ENCODE peak calls at places on chromosomes 16 and 17, in nine cellular contexts. A, V, Z, L, T, P, J, W and N are unnamed samples. For H3K4me1, the result is how much of the 10 kb centered on the place peaks cover.

GRCh38 chr17:8413938-8414337 is 16.3 kb upstream of the RNF222 start:
- DNase-seq in A (no peak), P (no peak), J (no peak), V (no peak), L (no peak), Z (no peak), T (no peak), W (no peak), N (no peak)

GRCh38 chr16:67562526-67562917 is at the start of gene CTCF:
- DNase-seq in P (peak), T (peak), L (peak), W (peak), J (peak), A (peak), Z (peak), V (peak), N (peak)

GRCh38 chr17:81814748-81815645 is 11.0 kb downstream of the GCGR start:
- DNase-seq in W (peak), L (no peak), J (no peak), A (no peak), P (no peak), Z (no peak), V (no peak), T (no peak), N (no peak)

GRCh38 chr16:12170103-12171025 is 193.8 kb downstream of the SNX29 start:
- DNase-seq in Z (no peak), T (peak), P (no peak), L (no peak), W (no peak), J (no peak), A (peak), V (no peak), N (no peak)

GRCh38 chr16:89863741-89864391 is 9.5 kb upstream of the TCF25 start:
- DNase-seq in W (no peak), Z (no peak), L (peak), A (peak), T (peak), J (peak), V (no peak), P (peak), N (no peak)

GRCh38 chr16:30473231-30474061 is 904 bp downstream of the ITGAL start:
- DNase-seq in J (no peak), L (peak), A (no peak), V (peak), Z (no peak), T (no peak), P (peak), W (no peak), N (no peak)

GRCh38 chr16:27317738-27318398 is 4.1 kb downstream of the IL4R start:
- DNase-seq in V (no peak), W (no peak), Z (no peak), J (no peak), L (peak), P (no peak), A (no peak), T (no peak), N (no peak)

GRCh38 chr17:29155966-29156338 is 24.2 kb downstream of the MYO18A start:
- DNase-seq in A (peak), T (no peak), W (no peak), Z (no peak), L (no peak), P (no peak), V (no peak), J (no peak), N (no peak)

GRCh38 chr17:79160980-79161621 is 86.5 kb downstream of the ENGASE start:
- DNase-seq in V (no peak), A (no peak), J (peak), T (no peak), Z (no peak), W (no peak), P (no peak), L (no peak), N (no peak)

GRCh38 chr17:75526555-75527270 is 1.2 kb downstream of the LLGL2 start:
- DNase-seq in Z (peak), J (no peak), P (peak), L (no peak), A (no peak), T (no peak), W (no peak), V (no peak), N (no peak)

GRCh38 chr17:75524269-75524970 is 1.1 kb upstream of the LLGL2 start:
- DNase-seq in L (no peak), V (no peak), W (peak), Z (no peak), T (no peak), P (no peak), A (no peak), J (no peak), N (no peak)

GRCh38 chr17:75523647-75524046 is 1.9 kb upstream of the LLGL2 start:
- DNase-seq in W (peak), Z (no peak), P (no peak), A (no peak), T (no peak), V (no peak), J (no peak), L (no peak), N (no peak)

GRCh38 chr17:75525806-75526554 is 483 bp downstream of the LLGL2 start:
- DNase-seq in V (no peak), Z (peak), L (no peak), A (no peak), T (no peak), P (peak), W (peak), J (no peak), N (no peak)

DNA sequence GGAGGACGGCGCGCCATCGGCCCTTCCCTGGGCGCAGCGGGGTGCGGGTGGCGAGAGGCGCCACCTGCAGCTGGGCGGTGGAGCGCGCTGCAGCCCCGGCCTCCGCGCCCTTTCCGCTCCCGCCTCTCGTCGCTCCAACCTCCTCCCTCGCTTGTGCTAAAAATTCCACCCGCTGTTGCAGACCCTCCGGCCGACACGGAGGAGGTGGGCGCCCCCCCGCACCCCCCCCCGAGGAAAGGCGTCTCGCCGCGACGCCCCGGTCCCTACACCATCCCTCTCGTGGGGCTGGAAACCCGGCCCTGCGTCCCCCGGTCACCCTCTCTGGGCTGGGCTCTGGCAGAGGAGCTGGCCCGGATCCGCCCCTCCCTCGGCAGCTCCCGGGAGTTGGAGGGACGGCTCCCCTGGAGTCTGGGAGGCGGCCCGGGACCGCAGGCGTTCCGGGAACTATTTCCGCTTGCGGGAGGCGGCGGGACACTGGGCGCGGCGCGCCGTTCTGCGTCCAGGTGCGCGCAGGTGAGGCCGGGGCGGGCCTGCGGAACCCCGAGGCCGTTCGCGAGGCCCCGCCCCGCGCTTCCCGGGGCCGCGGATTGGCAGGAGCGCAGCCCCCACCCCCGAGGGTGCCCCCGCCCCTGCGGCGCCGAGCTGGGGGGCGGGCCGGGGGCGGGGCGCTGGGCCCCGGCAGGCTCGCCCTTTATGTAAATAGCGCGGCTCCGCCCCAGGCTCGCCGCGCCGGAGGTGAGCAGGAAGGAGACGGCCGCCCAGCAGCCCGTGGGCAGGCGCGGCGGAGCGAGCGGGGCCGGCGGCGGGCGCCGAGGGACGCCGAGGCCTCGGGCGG is at the start of gene LLGL2:
- DNase-seq in A (peak), L (peak), V (peak), P (peak), T (peak), W (peak), J (peak), Z (peak), N (peak)
- H3K4me1 ChIP-seq in A (under half), L (under half), V (under half), P (under half), T (under half), W (under half), J (under half), Z (under half), N (under half)

GRCh38 chr16:80997139-80997798 is 9.4 kb downstream of the CMC2 start:
- DNase-seq in P (no peak), Z (no peak), L (no peak), J (peak), W (no peak), V (no peak), A (no peak), T (no peak), N (no peak)
- H3K4me3 ChIP-seq in P (peak), Z (peak), L (peak), J (peak), W (peak), V (no peak), A (no peak), T (no peak), N (no peak)

DNA sequence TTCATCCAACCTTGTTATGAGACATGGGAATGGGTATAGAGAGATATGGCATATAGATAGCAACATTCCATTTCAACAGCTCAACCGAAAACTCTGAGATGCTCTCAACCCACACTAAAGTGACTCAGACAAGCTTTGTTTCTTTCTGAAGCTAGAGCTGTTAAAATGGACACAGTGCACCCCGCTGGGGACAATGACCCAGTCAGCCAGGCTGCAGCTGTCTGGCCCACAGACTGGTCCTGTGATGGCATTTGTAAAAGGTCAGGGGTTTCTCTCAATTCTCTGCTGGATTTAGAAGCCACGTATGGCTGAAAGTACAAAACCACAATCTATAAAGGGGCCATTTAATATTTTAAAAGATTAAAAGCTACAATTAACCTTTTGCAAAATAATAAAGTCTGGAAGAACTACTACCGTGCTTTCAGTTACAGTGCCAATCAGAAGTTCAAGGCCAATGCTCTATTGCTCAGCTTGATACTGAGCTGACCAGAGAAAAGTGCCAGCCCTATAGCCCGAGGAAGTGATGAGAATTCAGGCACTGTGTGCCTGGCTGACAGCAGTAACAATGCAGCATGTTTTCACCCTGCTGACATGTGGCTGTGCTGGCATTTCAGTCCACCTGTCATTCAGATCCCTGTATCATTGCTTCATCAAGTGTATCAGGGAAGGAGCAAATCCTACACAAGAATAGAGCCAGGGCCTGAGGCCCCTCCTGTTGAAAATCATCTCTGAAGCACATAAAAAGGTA is 60.2 kb downstream of the TEX2 start:
- DNase-seq in L (no peak), P (no peak), W (no peak), Z (no peak), J (no peak), V (no peak), T (no peak), A (peak), N (no peak)
- H3K4me1 ChIP-seq in L (under half), P (under half), W (under half), Z (under half), J (under half), V (under half), T (under half), A (under half), N (under half)

GRCh38 chr17:10115536-10115932 is 82.9 kb downstream of the GAS7 start:
- DNase-seq in T (no peak), V (no peak), L (no peak), W (no peak), A (no peak), Z (no peak), P (no peak), J (no peak), N (no peak)

GRCh38 chr17:10116267-10116666 is 82.1 kb downstream of the GAS7 start:
- DNase-seq in A (no peak), L (no peak), V (no peak), J (no peak), P (no peak), T (no peak), W (no peak), Z (no peak), N (no peak)

GRCh38 chr17:10116676-10117075 is 81.7 kb downstream of the GAS7 start:
- DNase-seq in A (no peak), W (no peak), P (no peak), T (no peak), L (no peak), J (no peak), V (no peak), Z (no peak), N (no peak)

GRCh38 chr17:10117085-10117484 is 81.3 kb downstream of the GAS7 start:
- DNase-seq in P (no peak), J (no peak), T (no peak), V (no peak), A (no peak), L (no peak), Z (no peak), W (no peak), N (no peak)

GRCh38 chr17:10114931-10115535 is 83.4 kb downstream of the GAS7 start:
- DNase-seq in L (peak), Z (peak), V (peak), T (peak), W (no peak), A (peak), J (peak), P (peak), N (no peak)
- H3K4me3 ChIP-seq in L (no peak), Z (no peak), V (no peak), T (no peak), W (no peak), A (peak), J (no peak), P (no peak), N (no peak)

DNA sequence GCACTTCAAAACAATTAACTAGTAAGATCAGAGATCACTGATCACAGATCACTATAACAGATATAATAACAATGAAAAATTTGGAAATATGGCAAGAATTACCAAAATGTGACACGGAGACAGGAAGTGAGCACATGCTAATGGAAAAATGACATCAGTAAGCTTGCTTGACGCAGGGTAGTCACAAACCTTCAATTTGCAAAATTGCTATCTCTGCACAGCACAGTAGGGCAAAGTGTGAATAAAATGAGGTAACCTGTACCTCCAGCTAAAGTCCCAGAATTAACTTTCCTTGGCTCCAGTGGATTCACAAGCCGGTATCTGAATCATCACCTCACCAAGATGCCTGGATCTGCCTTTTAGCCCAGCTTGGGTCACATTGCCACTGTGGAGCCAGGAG is 4.2 kb upstream of the MMP2 start:
- DNase-seq in J (no peak), P (no peak), V (peak), A (no peak), Z (no peak), L (no peak), W (no peak), T (no peak), N (no peak)
- H3K4me1 ChIP-seq in J (under half), P (under half), V (under half), A (under half), Z (under half), L (under half), W (under half), T (under half), N (under half)

GRCh38 chr16:4868046-4868445 is 20.8 kb downstream of the UBN1 start:
- DNase-seq in L (no peak), Z (no peak), P (no peak), J (no peak), V (no peak), W (no peak), T (no peak), A (no peak), N (no peak)
- H3K4me3 ChIP-seq in L (no peak), Z (no peak), P (no peak), J (no peak), V (no peak), W (no peak), T (no peak), A (no peak), N (no peak)

DNA sequence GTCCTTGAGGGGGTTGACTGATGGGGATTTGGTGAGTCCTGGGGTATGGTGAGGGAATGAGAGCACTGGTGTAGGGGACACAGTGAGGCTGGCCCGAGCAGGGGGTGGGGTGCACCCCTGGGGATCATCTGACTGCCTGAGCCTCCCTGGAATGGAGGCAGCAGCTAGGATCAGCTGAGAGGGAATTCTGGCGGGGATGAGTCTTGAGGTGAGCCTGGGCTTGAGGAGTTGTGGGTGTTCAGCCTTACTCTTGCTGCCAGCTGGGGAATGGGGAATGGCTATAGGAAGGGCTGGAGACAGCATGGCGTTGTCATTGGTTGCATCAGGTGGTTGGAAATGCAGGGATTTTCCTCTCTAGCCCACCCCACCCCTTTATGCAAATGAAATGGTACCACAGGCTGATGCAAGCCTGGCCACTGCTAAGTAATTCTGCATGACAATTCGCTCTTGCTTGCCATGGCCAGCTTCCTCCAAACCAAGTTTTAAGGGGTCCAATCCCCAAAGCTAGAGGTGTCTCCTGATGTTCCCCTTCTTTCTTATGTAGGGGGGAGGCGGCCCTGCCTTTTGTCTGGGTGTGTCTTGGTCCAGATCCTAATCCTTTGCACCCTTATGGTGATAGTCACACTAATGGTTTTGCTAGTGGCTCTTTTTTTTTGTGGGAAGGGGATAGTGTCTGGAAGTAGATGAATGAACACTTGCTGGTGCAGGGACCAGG is 7.5 kb downstream of the NFE2L1 start:
- DNase-seq in Z (no peak), J (peak), P (no peak), L (no peak), A (peak), V (no peak), W (no peak), T (no peak), N (peak)
- H3K4me1 ChIP-seq in Z (half or more), J (half or more), P (under half), L (under half), A (under half), V (under half), W (under half), T (half or more), N (under half)

DNA sequence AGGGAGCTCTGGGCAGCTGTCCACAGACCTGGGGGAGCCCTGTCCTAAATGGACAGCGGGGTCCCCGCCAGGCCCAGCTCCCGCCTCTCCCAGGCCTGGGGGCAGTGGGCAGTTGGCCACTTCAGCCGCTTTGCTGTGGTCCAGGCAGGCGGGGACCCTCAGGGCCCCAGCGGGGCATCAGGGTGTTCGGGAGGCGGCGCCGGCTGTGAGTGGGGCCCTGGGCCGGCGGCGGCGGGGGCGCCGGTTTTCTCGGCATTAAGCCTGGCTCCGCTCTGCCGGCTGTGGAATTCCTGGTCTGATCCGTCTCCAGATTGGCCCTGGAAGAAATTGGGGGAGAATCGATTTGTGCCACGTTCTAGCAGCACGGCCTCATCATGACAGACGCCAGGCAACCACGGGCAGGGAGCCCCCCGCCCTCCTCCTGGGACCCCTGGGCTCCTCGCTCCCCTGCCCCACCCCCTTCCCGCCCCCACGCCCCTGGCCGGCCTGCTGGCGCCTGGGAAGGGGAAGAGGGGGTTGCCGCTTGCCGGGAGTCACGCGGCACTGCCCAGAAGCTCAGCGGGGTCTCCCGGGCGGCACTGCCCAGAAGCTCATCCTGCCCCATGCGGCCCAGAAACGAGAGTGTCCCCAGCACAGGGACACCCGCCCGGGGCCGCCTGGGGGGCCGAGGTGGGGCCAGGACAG is 28.6 kb upstream of the SSTR5 start:
- DNase-seq in A (no peak), J (no peak), T (no peak), W (no peak), L (no peak), Z (no peak), V (no peak), P (no peak), N (no peak)
- H3K4me3 ChIP-seq in A (no peak), J (no peak), T (no peak), W (no peak), L (no peak), Z (no peak), V (no peak), P (no peak), N (no peak)

DNA sequence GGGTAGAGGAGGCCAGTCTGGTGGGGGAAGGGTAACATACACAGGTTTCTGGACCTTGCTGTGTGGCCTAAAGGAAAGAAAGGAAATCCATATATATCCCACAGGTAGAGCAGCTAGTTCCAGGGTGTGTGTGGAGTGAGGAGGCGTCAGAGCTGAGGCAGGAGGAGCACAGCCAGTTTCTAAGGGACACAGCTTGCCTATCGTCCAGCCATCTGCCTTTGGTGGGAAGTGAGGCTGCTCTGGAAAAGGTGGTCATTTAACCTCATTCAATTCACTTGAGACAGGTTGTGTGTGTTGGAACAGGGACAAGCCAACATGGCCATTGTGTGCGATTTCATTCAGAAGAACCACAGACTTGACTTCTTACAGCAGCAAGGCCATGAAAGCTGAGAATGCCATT is 36.9 kb upstream of the ERN1 start:
- DNase-seq in L (no peak), J (no peak), T (no peak), P (no peak), Z (no peak), V (no peak), W (no peak), A (no peak), N (no peak)
- H3K4me1 ChIP-seq in L (under half), J (under half), T (under half), P (under half), Z (under half), V (under half), W (under half), A (under half), N (under half)